ENCODE peak calls at places on chromosomes 13 and 19, in eight cellular contexts. D is nephron progenitor cell, F is astrocyte of the cerebellum, E is epithelial cell of esophagus, Y is hepatocyte, T is ovary, N is H9, U is body of pancreas. H is an unnamed sample.
A peak's percentile ranks its signal among the peaks of the same experiment; 100 is the strongest.

GRCh38 chr13:78600317-78600899 is 2.9 kb downstream of the POU4F1 start:
- DNase-seq in Y (no peak), F (no peak), N (no peak), E (no peak), T (no peak), U (no peak), D (no peak), H (no peak)

GRCh38 chr19:55437410-55437809 is 5.7 kb downstream of the SHISA7 start:
- DNase-seq in F (no peak), N (peak; percentile 88), U (peak; percentile 48), D (peak; percentile 93), T (peak; percentile 46), Y (peak; percentile 83), E (peak; percentile 74), H (no peak)

GRCh38 chr13:64551755-64552154 is 2678.4 kb downstream of the PCDH9 start:
- DNase-seq in E (peak; percentile 96), N (no peak), U (no peak), Y (no peak), F (no peak), T (no peak), D (no peak), H (no peak)

GRCh38 chr19:50204811-50205675 is 1.6 kb downstream of the MYH14 start:
- DNase-seq in Y (peak; percentile 96), T (no peak), D (peak; percentile 84), F (no peak), U (peak; percentile 96), E (peak; percentile 23), N (peak; percentile 96), H (no peak)

GRCh38 chr13:40031031-40031430 is 375.6 kb downstream of the COG6 start:
- DNase-seq in D (no peak), E (peak; percentile 22), U (no peak), T (no peak), F (peak; percentile 12), Y (peak; percentile 10), N (no peak), H (no peak)

GRCh38 chr13:21895769-21896168 is 224.9 kb downstream of the FGF9 start:
- DNase-seq in Y (no peak), N (no peak), T (no peak), E (no peak), D (no peak), U (no peak), F (no peak), H (no peak)

GRCh38 chr19:53898680-53899341 is 10.3 kb upstream of the CACNG7 start:
- DNase-seq in U (no peak), D (peak; percentile 82), N (peak; percentile 100), Y (no peak), T (no peak), E (no peak), F (no peak), H (no peak)

GRCh38 chr13:94674609-94675348 is 37.6 kb downstream of the SOX21 start:
- DNase-seq in F (peak; percentile 31), N (peak; percentile 67), T (no peak), E (peak; percentile 70), D (peak; percentile 75), U (peak; percentile 53), Y (peak; percentile 78), H (peak; percentile 51)

GRCh38 chr13:112821340-112822055 is 131.7 kb downstream of the ATP11A start:
- DNase-seq in E (no peak), N (no peak), Y (no peak), T (no peak), U (no peak), F (no peak), D (no peak), H (no peak)

GRCh38 chr13:97548138-97548537 is 114.2 kb downstream of the RAP2A start:
- DNase-seq in N (no peak), F (no peak), Y (no peak), D (no peak), T (no peak), U (no peak), E (no peak), H (no peak)

GRCh38 chr19:19068659-19069509 is 5.1 kb downstream of the SLC25A42 start:
- DNase-seq in F (no peak), N (no peak), Y (no peak), T (no peak), E (no peak), U (no peak), D (no peak), H (no peak)

GRCh38 chr13:26584713-26585112 is 27.2 kb downstream of the WASF3 start:
- DNase-seq in T (no peak), F (no peak), E (no peak), D (no peak), Y (peak; percentile 15), N (no peak), U (no peak), H (no peak)

GRCh38 chr19:30406220-30406944 is 34.2 kb downstream of the ZNF536 start:
- DNase-seq in T (no peak), U (no peak), D (peak; percentile 38), N (no peak), E (no peak), Y (peak; percentile 61), F (no peak), H (no peak)

GRCh38 chr13:112965103-112965502 is 3.9 kb upstream of the MCF2L start:
- DNase-seq in U (peak; percentile 25), T (no peak), D (no peak), N (no peak), Y (no peak), E (no peak), F (no peak), H (no peak)

GRCh38 chr19:43532571-43532961 is 422 bp upstream of the ZNF575 start:
- DNase-seq in T (peak; percentile 68), F (no peak), E (no peak), N (peak; percentile 48), U (peak; percentile 68), Y (no peak), D (no peak), H (peak; percentile 59)

GRCh38 chr19:43533546-43534304 is 737 bp downstream of the ZNF575 start:
- DNase-seq in T (peak; percentile 100), E (peak; percentile 99), U (peak; percentile 98), Y (peak; percentile 100), N (peak; percentile 99), D (peak; percentile 100), F (peak; percentile 99), H (peak; percentile 95)

GRCh38 chr19:43534811-43535761 is 2.1 kb downstream of the ZNF575 start:
- DNase-seq in N (peak; percentile 92), D (peak; percentile 73), E (peak; percentile 57), T (peak; percentile 80), U (peak; percentile 71), F (peak; percentile 46), Y (peak; percentile 75), H (no peak)

GRCh38 chr19:43534305-43534612 is 1.3 kb downstream of the ZNF575 start:
- DNase-seq in E (no peak), Y (no peak), T (no peak), F (no peak), N (no peak), U (no peak), D (no peak), H (no peak)

DNA sequence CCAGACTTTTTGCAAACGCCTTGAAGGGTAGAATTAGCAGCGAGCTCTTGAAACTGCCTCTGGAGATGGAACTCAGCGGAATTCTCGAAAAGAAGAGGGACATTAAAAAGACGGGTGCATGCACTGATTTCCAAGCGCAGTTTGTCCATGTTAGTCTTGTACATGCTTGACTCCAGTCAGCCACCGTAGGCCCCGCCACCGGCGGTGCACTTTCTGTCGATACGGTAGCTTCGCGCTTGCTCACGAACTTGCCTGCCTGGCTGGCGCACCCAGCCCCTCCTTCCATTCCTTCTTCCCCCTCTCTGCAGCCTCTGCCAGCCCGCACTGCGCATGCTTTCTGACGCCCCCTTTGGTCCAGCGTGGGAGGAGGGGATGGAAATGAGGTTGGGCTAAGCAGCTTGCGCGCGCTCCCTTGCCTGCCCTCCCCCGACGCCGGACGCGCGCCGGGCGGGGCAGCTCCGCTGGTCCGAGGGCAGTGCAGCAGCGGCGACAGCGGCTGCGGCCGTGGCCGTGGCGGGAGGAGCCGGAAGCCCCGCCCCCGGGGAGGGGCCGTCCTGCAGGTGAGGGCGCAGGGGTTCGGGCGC is at the start of gene ZNF575:
- DNase-seq in T (peak; percentile 92), N (peak; percentile 97), Y (peak; percentile 95), D (peak; percentile 91), E (peak; percentile 91), U (peak; percentile 88), F (peak; percentile 84), H (peak; percentile 94)
- TF ChIP-seq CTCF in T (no peak), N (no peak), Y (no peak), D (no peak), E (no peak), U (peak; percentile 1), F (no peak), H (no peak)

DNA sequence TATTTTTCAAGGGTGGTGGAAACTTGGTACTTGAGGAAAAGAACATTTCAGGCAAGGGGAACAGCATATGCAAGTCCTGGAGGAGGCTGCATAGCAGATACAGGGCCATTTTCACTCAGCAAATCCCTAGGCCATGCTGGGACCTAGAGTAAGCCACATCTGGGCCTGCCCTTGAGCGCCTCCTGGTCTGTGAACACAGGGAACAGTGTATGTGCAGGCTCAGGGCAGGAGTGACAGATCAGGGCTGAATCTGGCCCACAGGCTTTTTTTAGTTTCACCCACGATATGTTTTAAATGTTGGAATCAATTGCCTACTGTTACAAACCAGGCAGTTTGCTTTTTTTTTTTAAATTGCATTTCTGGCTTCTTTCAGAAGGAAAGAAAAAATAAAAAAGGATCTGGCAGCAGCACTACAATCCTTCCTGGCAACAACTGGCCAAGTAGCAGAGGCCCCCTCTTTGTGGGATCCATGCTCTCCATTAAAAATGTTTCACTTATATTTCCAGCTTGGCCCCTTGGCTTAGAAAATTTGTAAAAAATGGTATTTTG is 1.4 kb upstream of the TMEM145 start:
- DNase-seq in Y (no peak), U (no peak), F (no peak), E (peak; percentile 38), N (peak; percentile 53), T (no peak), D (no peak), H (no peak)
- TF ChIP-seq CTCF in Y (no peak), U (no peak), F (no peak), E (peak; percentile 34), N (peak; percentile 54), T (no peak), D (no peak), H (no peak)

DNA sequence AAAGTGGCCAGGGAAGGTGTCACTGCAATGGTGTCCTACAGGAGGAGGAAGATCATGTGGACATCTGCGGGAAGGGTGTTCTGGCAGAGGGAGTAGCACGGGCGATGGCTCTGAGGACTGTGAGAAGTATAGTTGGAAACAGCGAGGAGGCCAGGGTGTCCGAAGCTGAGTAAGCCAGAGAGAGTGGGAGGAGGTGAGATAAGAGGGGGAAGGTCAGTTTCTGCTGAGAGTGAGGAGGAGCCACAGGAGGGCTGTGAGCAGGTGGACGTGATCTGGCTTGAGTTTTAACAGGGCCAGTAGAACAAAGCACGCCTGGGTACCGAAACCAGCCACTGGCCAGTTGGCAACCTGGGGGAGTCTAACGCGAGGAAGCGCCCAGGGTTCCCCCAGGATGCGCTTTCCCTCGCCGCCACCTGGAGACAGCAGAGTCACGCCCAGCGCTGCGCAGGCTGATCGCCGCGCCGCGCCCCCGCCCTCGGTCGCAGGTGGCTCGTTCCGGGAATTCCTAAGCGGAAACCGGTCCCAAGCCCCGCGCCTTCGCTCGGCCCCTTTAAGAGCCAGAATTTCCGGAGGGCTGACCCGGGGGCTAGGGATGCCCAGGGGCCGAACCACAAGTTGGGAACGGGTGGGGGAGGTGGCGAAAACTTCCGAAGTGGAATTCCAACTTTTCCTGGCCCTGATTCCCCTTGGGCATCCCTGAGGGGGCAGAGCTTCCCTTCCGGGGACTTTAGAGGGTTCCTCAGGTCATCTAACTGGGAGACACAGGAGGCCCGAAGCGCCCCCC is 1.1 kb upstream of the LSR start:
- DNase-seq in Y (peak; percentile 94), E (peak; percentile 92), T (peak; percentile 29), F (no peak), U (peak; percentile 95), N (peak; percentile 97), D (peak; percentile 85), H (peak; percentile 83)
- TF ChIP-seq CTCF in Y (peak; percentile 39), E (peak; percentile 62), T (no peak), F (no peak), U (peak; percentile 82), N (peak; percentile 70), D (peak; percentile 46), H (peak; percentile 61)

GRCh38 chr13:30551194-30551593 is 66.5 kb upstream of the USPL1 start:
- DNase-seq in D (no peak), T (no peak), N (no peak), E (peak; percentile 64), F (no peak), Y (peak; percentile 46), U (peak; percentile 18), H (peak; percentile 49)
- TF ChIP-seq CTCF in D (no peak), T (no peak), N (peak; percentile 65), E (peak; percentile 63), F (peak; percentile 26), Y (peak; percentile 51), U (peak; percentile 61), H (peak; percentile 33)